ENCODE peak calls at places on chromosomes 3 and 15, in six cellular contexts. One of them, this sample, is unnamed. For H3K4me1, the result is how much of the 10 kb centered on the place peaks cover.

GRCh38 chr15:36888018-36888992 is 212.0 kb downstream of the MEIS2 start:
- DNase-seq in spleen: no peak
- DNase-seq in body of pancreas: peak
- DNase-seq in psoas muscle: peak
- DNase-seq in OCI-LY7: no peak
- DNase-seq in uterus: peak
- DNase-seq in this sample: peak

GRCh38 chr3:177724020-177724638 is 526.8 kb upstream of the TBL1XR1 start:
- DNase-seq in spleen: no peak
- DNase-seq in OCI-LY7: no peak
- DNase-seq in body of pancreas: peak
- DNase-seq in psoas muscle: peak
- DNase-seq in uterus: peak
- DNase-seq in this sample: peak

GRCh38 chr3:66499881-66500574 is 794 bp downstream of the LRIG1 start:
- DNase-seq in psoas muscle: peak
- DNase-seq in body of pancreas: peak
- DNase-seq in spleen: peak
- DNase-seq in uterus: peak
- DNase-seq in OCI-LY7: peak
- DNase-seq in this sample: peak

GRCh38 chr3:177015881-177016280 is 181.4 kb downstream of the TBL1XR1 start:
- DNase-seq in spleen: no peak
- DNase-seq in uterus: no peak
- DNase-seq in OCI-LY7: no peak
- DNase-seq in body of pancreas: no peak
- DNase-seq in psoas muscle: no peak
- DNase-seq in this sample: no peak

GRCh38 chr3:49422379-49423248 is at the start of gene AMT:
- DNase-seq in spleen: peak
- DNase-seq in OCI-LY7: no peak
- DNase-seq in psoas muscle: peak
- DNase-seq in uterus: no peak
- DNase-seq in body of pancreas: peak
- DNase-seq in this sample: peak

GRCh38 chr3:98843301-98843959 is 58.1 kb downstream of the DCBLD2 start:
- DNase-seq in spleen: no peak
- DNase-seq in uterus: no peak
- DNase-seq in body of pancreas: no peak
- DNase-seq in OCI-LY7: no peak
- DNase-seq in psoas muscle: no peak
- DNase-seq in this sample: no peak

GRCh38 chr3:122258757-122259371 is 66.2 kb upstream of the CSTA start:
- DNase-seq in OCI-LY7: peak
- DNase-seq in uterus: no peak
- DNase-seq in psoas muscle: peak
- DNase-seq in body of pancreas: peak
- DNase-seq in spleen: peak
- DNase-seq in this sample: peak

GRCh38 chr15:38048001-38048455 is 113.6 kb downstream of the TMCO5A start:
- DNase-seq in OCI-LY7: no peak
- DNase-seq in spleen: no peak
- DNase-seq in body of pancreas: no peak
- DNase-seq in uterus: no peak
- DNase-seq in psoas muscle: no peak
- DNase-seq in this sample: no peak

GRCh38 chr3:111496894-111497559 is 45.0 kb upstream of the CD96 start:
- DNase-seq in body of pancreas: no peak
- DNase-seq in spleen: no peak
- DNase-seq in uterus: no peak
- DNase-seq in OCI-LY7: no peak
- DNase-seq in psoas muscle: no peak
- DNase-seq in this sample: no peak

GRCh38 chr3:52054689-52055511 is 1.5 kb downstream of the DUSP7 start:
- DNase-seq in uterus: no peak
- DNase-seq in OCI-LY7: peak
- DNase-seq in body of pancreas: no peak
- DNase-seq in psoas muscle: no peak
- DNase-seq in spleen: peak
- DNase-seq in this sample: no peak

GRCh38 chr3:10380906-10381795 is 60.2 kb upstream of the SEC13 start:
- DNase-seq in body of pancreas: no peak
- DNase-seq in spleen: peak
- DNase-seq in uterus: no peak
- DNase-seq in OCI-LY7: no peak
- DNase-seq in psoas muscle: no peak
- DNase-seq in this sample: no peak

GRCh38 chr3:14110699-14111098 is 14.0 kb downstream of the CHCHD4 start:
- DNase-seq in spleen: no peak
- DNase-seq in uterus: no peak
- DNase-seq in psoas muscle: no peak
- DNase-seq in OCI-LY7: no peak
- DNase-seq in body of pancreas: no peak
- DNase-seq in this sample: no peak

GRCh38 chr3:42095540-42095939 is 4.4 kb downstream of the TRAK1 start:
- DNase-seq in spleen: no peak
- DNase-seq in psoas muscle: no peak
- DNase-seq in OCI-LY7: no peak
- DNase-seq in body of pancreas: no peak
- DNase-seq in uterus: no peak
- DNase-seq in this sample: no peak

GRCh38 chr3:42092006-42092405 is 849 bp downstream of the TRAK1 start:
- DNase-seq in spleen: peak
- DNase-seq in OCI-LY7: no peak
- DNase-seq in uterus: no peak
- DNase-seq in psoas muscle: no peak
- DNase-seq in body of pancreas: no peak
- DNase-seq in this sample: no peak

GRCh38 chr3:42094128-42094527 is 3.0 kb downstream of the TRAK1 start:
- DNase-seq in spleen: peak
- DNase-seq in uterus: no peak
- DNase-seq in OCI-LY7: no peak
- DNase-seq in psoas muscle: no peak
- DNase-seq in body of pancreas: no peak
- DNase-seq in this sample: no peak

GRCh38 chr3:42097166-42097946 is 6.2 kb downstream of the TRAK1 start:
- DNase-seq in spleen: no peak
- DNase-seq in body of pancreas: no peak
- DNase-seq in uterus: no peak
- DNase-seq in OCI-LY7: no peak
- DNase-seq in psoas muscle: no peak
- DNase-seq in this sample: no peak

DNA sequence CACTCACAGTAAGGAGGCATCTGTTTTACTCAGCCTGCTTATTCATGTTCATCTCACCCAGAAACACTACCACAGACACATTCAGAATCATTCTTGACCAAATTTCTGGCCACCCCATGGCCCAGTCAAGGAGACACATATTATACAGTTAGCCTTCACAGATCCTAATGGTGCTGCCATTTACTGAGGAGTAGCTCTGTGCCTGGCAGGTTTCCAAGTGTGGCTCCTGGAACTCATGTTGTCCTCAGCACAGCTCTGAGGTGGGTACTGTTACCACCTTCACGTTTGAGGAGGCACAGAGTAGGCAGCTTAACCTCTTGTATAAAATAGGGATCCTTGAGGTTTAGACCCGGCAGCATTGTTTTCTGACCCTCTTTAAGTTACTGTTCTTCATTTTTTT is 3.8 kb downstream of the TRAK1 start:
- DNase-seq in spleen: no peak
- DNase-seq in body of pancreas: peak
- DNase-seq in psoas muscle: no peak
- DNase-seq in uterus: no peak
- DNase-seq in OCI-LY7: no peak
- DNase-seq in this sample: no peak
- H3K4me1 ChIP-seq in spleen: under half
- H3K4me1 ChIP-seq in body of pancreas: under half
- H3K4me1 ChIP-seq in psoas muscle: half or more
- H3K4me1 ChIP-seq in uterus: under half
- H3K4me1 ChIP-seq in OCI-LY7: under half
- H3K4me1 ChIP-seq in this sample: under half

DNA sequence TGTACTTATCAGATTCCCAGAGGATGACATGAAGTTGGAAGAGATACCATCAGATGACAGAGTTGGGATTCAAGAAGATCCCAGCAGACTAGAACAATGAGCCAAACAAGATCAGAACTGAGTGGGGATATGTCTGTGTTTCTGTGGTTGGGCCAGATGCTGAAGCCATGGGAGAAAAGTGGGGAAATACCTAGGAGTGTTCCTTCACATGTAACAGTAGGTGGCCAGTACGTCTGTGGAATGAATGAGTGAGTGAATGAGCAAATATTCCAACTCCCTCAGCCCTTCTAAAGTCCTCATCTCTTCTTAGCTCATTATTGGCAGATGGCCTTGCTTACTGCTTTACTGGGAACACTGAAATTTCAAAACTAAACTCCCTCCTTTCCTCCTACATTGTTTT is 32.2 kb upstream of the GREM1 start:
- DNase-seq in uterus: no peak
- DNase-seq in spleen: no peak
- DNase-seq in OCI-LY7: no peak
- DNase-seq in psoas muscle: no peak
- DNase-seq in body of pancreas: no peak
- DNase-seq in this sample: no peak
- H3K4me1 ChIP-seq in uterus: under half
- H3K4me1 ChIP-seq in spleen: under half
- H3K4me1 ChIP-seq in OCI-LY7: under half
- H3K4me1 ChIP-seq in psoas muscle: under half
- H3K4me1 ChIP-seq in body of pancreas: under half
- H3K4me1 ChIP-seq in this sample: under half

GRCh38 chr15:57772223-57772957 is 65.9 kb downstream of the POLR2M start:
- DNase-seq in OCI-LY7: no peak
- DNase-seq in psoas muscle: no peak
- DNase-seq in uterus: no peak
- DNase-seq in body of pancreas: no peak
- DNase-seq in spleen: no peak
- DNase-seq in this sample: no peak
- H3K4me1 ChIP-seq in OCI-LY7: under half
- H3K4me1 ChIP-seq in psoas muscle: under half
- H3K4me1 ChIP-seq in uterus: under half
- H3K4me1 ChIP-seq in body of pancreas: under half
- H3K4me1 ChIP-seq in spleen: under half
- H3K4me1 ChIP-seq in this sample: under half

GRCh38 chr3:197956070-197956469 is 3.9 kb upstream of the LMLN start:
- DNase-seq in psoas muscle: no peak
- DNase-seq in uterus: no peak
- DNase-seq in OCI-LY7: no peak
- DNase-seq in spleen: no peak
- DNase-seq in body of pancreas: no peak
- DNase-seq in this sample: no peak
- H3K4me1 ChIP-seq in psoas muscle: under half
- H3K4me1 ChIP-seq in uterus: under half
- H3K4me1 ChIP-seq in OCI-LY7: half or more
- H3K4me1 ChIP-seq in spleen: half or more
- H3K4me1 ChIP-seq in body of pancreas: half or more
- H3K4me1 ChIP-seq in this sample: under half

GRCh38 chr15:40764766-40765136 is 883 bp downstream of the GCHFR start:
- DNase-seq in body of pancreas: no peak
- DNase-seq in OCI-LY7: peak
- DNase-seq in spleen: no peak
- DNase-seq in psoas muscle: peak
- DNase-seq in uterus: no peak
- DNase-seq in this sample: no peak

GRCh38 chr15:40766906-40767837 is 2.6 kb upstream of the C15orf62 start:
- DNase-seq in OCI-LY7: no peak
- DNase-seq in psoas muscle: no peak
- DNase-seq in body of pancreas: no peak
- DNase-seq in spleen: no peak
- DNase-seq in uterus: no peak
- DNase-seq in this sample: no peak

GRCh38 chr15:40762919-40763800 is 708 bp upstream of the GCHFR start:
- DNase-seq in spleen: peak
- DNase-seq in uterus: peak
- DNase-seq in psoas muscle: peak
- DNase-seq in OCI-LY7: no peak
- DNase-seq in body of pancreas: peak
- DNase-seq in this sample: peak

GRCh38 chr15:40766194-40766830 is 2.4 kb downstream of the GCHFR start:
- DNase-seq in OCI-LY7: no peak
- DNase-seq in spleen: no peak
- DNase-seq in body of pancreas: no peak
- DNase-seq in psoas muscle: no peak
- DNase-seq in uterus: no peak
- DNase-seq in this sample: no peak

DNA sequence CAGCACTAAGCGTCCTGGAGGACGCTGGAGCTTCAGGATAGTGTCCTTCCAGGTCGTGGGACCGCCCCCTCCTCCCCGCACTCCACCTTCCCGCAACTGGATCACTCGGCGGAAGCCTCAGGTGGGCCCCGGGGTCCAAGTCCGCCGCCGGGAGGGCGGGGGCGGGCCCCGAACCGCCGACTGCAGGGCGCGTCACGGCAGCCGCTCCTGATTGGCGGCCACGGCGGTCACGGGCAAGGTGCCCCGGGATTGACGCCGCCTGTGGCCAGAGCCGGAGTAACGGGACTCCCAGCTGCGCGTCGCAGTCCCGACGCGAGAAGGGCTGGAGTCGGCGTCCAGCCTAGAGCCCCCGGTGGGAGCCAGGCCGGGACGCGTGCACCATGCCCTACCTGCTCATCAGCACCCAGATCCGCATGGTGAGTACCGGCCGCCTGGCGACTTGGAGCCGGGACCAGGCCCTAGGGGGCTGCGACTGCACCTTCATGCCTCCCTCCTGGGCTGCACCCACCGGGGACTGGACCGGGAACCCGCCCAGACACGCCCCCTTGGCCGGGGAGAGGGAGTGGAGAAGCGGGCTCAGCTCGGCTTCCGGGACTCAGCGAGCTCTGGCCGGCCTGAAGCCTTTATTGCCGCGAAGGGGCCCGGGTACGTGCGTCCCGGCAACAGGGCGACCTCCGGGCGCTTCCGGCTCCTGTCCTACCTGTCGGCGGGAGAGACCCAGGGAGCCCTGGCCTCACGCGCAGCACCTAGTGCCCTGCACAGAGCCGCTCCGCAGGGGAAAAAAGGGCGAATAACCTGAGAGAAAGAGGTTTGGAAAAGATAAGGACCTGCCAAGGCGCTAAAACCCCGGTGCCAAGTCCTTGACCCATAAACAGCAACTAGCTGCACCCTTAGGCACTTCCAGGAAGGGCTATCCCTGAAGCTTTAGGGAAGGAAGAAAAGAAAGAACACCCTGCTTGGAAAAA is at the start of gene GCHFR:
- DNase-seq in body of pancreas: peak
- DNase-seq in spleen: peak
- DNase-seq in psoas muscle: peak
- DNase-seq in OCI-LY7: peak
- DNase-seq in uterus: peak
- DNase-seq in this sample: peak
- H3K4me1 ChIP-seq in body of pancreas: under half
- H3K4me1 ChIP-seq in spleen: under half
- H3K4me1 ChIP-seq in psoas muscle: under half
- H3K4me1 ChIP-seq in OCI-LY7: half or more
- H3K4me1 ChIP-seq in uterus: under half
- H3K4me1 ChIP-seq in this sample: under half

DNA sequence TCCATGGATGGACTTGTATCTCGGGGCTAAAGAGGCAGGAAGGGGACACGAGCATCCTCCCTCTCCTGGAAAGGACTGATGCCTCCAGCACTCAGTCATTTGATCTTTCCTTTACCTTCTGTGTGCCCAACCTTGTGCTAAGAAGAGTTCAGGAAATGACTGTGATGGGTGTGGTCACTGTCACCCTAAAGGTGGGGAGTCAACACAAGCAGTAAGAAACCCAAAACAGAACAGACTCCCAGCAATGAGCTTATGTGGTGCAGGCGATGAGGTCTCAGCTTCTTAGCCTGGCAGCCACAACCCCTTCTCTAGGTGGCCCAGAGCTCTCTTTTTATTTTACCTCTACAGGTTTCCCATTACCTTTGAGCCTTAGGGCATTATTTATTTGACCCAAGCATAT is 3.8 kb downstream of the MPI start:
- DNase-seq in OCI-LY7: no peak
- DNase-seq in spleen: no peak
- DNase-seq in body of pancreas: no peak
- DNase-seq in uterus: no peak
- DNase-seq in psoas muscle: peak
- DNase-seq in this sample: no peak
- H3K4me1 ChIP-seq in OCI-LY7: under half
- H3K4me1 ChIP-seq in spleen: half or more
- H3K4me1 ChIP-seq in body of pancreas: under half
- H3K4me1 ChIP-seq in uterus: under half
- H3K4me1 ChIP-seq in psoas muscle: under half
- H3K4me1 ChIP-seq in this sample: under half

This sample was measured in right cardiac atrium.